ENCODE peak calls at places on chromosome 4, in ten cellular contexts. W is NB4, M is cardiac muscle cell, C is endothelial cell, U is left ventricle myocardium inferior, R is Peyer's patch, E is GM10248, N is mucosa of descending colon, T is epithelial cell of esophagus, Y is brain microvascular endothelial cell. G is an unnamed sample.

GRCh38 chr4:7487464-7487863 is 52.7 kb upstream of the PSAPL1 start:
- DNase-seq in C (no peak), E (no peak), M (no peak), W (no peak), U (no peak), T (no peak), N (no peak), R (no peak), Y (no peak), G (no peak)

GRCh38 chr4:183438458-183439113 is 5.8 kb upstream of the CDKN2AIP start:
- DNase-seq in U (no peak), Y (peak; percentile 40), M (peak; percentile 42), N (no peak), E (no peak), R (no peak), T (peak; percentile 99), W (no peak), C (no peak), G (peak; percentile 96)

GRCh38 chr4:16750882-16751642 is 147.4 kb downstream of the LDB2 start:
- DNase-seq in N (no peak), Y (no peak), U (no peak), M (peak; percentile 31), W (no peak), T (no peak), R (no peak), C (no peak), E (no peak), G (no peak)

GRCh38 chr4:103091601-103092223 is 7.9 kb downstream of the BDH2 start:
- DNase-seq in U (no peak), E (peak; percentile 30), T (peak; percentile 75), N (no peak), M (peak; percentile 74), C (peak; percentile 34), R (peak; percentile 25), W (peak; percentile 77), Y (peak; percentile 50), G (peak; percentile 67)

GRCh38 chr4:180657881-180658280 is 1585.3 kb upstream of the TENM3 start:
- DNase-seq in R (no peak), E (no peak), M (no peak), N (no peak), T (no peak), Y (no peak), C (no peak), W (no peak), U (no peak), G (no peak)

GRCh38 chr4:113407409-113407808 is 354.1 kb downstream of the CAMK2D start:
- DNase-seq in Y (no peak), U (no peak), T (no peak), E (no peak), W (no peak), C (no peak), R (no peak), N (no peak), M (no peak), G (no peak)

GRCh38 chr4:158121203-158121586 is 51.6 kb downstream of the GASK1B start:
- DNase-seq in U (no peak), W (no peak), T (peak; percentile 87), N (no peak), C (no peak), Y (peak; percentile 95), R (no peak), E (no peak), M (peak; percentile 99), G (peak; percentile 68)

GRCh38 chr4:7070729-7071511 is 3.1 kb upstream of the GRPEL1 start:
- DNase-seq in T (peak; percentile 88), Y (peak; percentile 52), R (peak; percentile 85), W (peak; percentile 87), M (peak; percentile 70), U (peak; percentile 76), C (peak; percentile 85), E (peak; percentile 81), N (peak; percentile 95), G (peak; percentile 78)

GRCh38 chr4:73053076-73053475 is 16.4 kb downstream of the COX18 start:
- DNase-seq in R (no peak), Y (peak; percentile 41), U (no peak), M (peak; percentile 10), C (no peak), T (no peak), W (no peak), E (no peak), N (no peak), G (peak; percentile 17)

GRCh38 chr4:148787285-148787684 is 345.1 kb upstream of the NR3C2 start:
- DNase-seq in M (no peak), T (no peak), E (no peak), Y (no peak), R (no peak), N (no peak), U (no peak), W (no peak), C (no peak), G (no peak)

GRCh38 chr4:94743838-94744237 is 13.9 kb upstream of the BMPR1B start:
- DNase-seq in M (no peak), C (no peak), W (no peak), U (no peak), R (no peak), Y (no peak), N (no peak), T (no peak), E (no peak), G (no peak)

GRCh38 chr4:3226467-3226866 is 22.5 kb upstream of the MSANTD1 start:
- DNase-seq in U (no peak), N (peak; percentile 51), C (no peak), M (no peak), Y (no peak), W (no peak), E (no peak), R (no peak), T (no peak), G (no peak)

GRCh38 chr4:144518181-144518895 is 127.6 kb upstream of the HHIP start:
- DNase-seq in C (no peak), T (no peak), W (no peak), U (no peak), Y (peak; percentile 54), M (peak; percentile 71), E (no peak), R (no peak), N (no peak), G (no peak)

GRCh38 chr4:27096142-27096824 is 235.6 kb downstream of the STIM2 start:
- DNase-seq in M (no peak), N (no peak), E (no peak), T (no peak), R (no peak), U (no peak), W (peak; percentile 15), C (no peak), Y (no peak), G (no peak)

GRCh38 chr4:16253127-16253960 is 27.1 kb upstream of the TAPT1 start:
- DNase-seq in W (no peak), T (peak; percentile 78), Y (peak; percentile 60), E (no peak), R (no peak), U (no peak), N (no peak), C (no peak), M (peak; percentile 79), G (peak; percentile 69)

GRCh38 chr4:2243682-2244380 is 1.9 kb upstream of the HAUS3 start:
- DNase-seq in Y (no peak), N (peak; percentile 50), R (peak; percentile 57), T (no peak), M (peak; percentile 65), U (peak; percentile 50), C (no peak), W (peak; percentile 93), E (peak; percentile 48), G (peak; percentile 17)

GRCh38 chr4:186190456-186191265 is 706 bp upstream of the CYP4V2 start:
- DNase-seq in T (peak; percentile 15), U (no peak), M (peak; percentile 22), R (peak; percentile 43), W (peak; percentile 84), E (peak; percentile 57), C (peak; percentile 26), N (peak; percentile 72), Y (no peak), G (no peak)
- TF ChIP-seq CTCF in T (no peak), U (no peak), M (peak; percentile 7), R (no peak), W (peak; percentile 2), E (peak; percentile 31), C (no peak), N (no peak), Y (peak; percentile 8), G (no peak)

GRCh38 chr4:153159016-153159415 is 45.2 kb upstream of the TRIM2 start:
- DNase-seq in C (no peak), R (no peak), N (no peak), Y (no peak), U (no peak), E (no peak), M (no peak), W (no peak), T (no peak), G (no peak)
- TF ChIP-seq CTCF in C (no peak), R (no peak), N (no peak), Y (peak; percentile 12), U (no peak), E (no peak), M (no peak), W (no peak), T (peak; percentile 6), G (no peak)

DNA sequence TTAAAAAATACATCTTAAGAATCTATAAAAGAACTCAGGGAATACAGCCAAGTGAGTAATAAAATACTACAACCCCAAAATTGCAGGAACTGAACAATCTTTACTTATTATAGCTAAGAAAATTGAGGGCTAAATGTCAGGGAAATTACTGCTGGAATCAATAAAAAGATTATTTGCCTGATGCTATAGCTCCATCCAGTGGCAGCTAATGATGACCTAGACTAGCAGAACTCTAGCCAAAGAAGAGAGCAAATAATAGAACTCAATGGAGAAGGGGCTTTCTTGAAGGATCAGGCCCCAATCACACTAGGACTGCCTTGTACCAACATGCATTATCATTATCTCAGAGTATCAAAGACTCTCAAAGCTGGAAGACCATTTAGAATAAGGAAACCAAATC is 85.0 kb upstream of the FAM241A start:
- DNase-seq in M (peak; percentile 38), T (peak; percentile 57), U (no peak), C (peak; percentile 18), N (no peak), R (no peak), Y (peak; percentile 23), W (peak; percentile 32), E (peak; percentile 26), G (peak; percentile 49)
- TF ChIP-seq CTCF in M (peak; percentile 49), T (peak; percentile 69), U (peak; percentile 24), C (peak; percentile 29), N (no peak), R (no peak), Y (peak; percentile 69), W (peak; percentile 52), E (peak; percentile 61), G (peak; percentile 49)

DNA sequence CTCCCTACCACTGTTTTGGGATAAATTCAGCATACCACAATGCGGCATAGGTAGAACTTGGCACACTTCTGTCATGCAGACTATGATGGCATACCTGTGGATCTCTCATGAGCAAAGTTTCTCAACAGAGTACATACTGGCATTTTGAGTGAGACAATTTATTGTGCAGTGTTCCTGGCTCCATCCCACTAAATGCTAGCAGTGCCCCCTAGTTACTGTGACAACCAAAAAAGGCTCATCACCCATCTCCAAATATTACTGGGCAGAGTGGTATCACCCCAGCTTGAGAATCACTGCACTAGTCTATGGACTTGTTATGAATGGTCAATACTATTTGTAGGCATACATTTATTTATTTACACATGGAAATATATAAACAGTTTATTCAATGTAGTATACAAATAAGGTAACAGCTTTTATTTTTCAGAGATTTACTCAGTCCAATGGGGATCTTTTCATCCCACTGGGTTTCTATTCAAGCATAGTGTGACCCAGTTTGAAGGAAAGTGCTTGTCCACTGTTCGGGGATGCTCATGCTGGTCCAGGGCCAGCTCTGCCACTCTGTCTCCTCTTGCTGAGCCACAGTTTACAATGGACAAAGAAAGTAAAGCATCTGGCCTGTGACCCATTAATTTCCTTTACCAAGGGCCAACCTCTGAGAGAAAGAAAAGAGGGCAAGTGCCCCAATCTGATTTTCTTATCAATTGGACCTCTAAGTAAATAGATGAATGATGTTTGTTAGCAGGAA is 81.0 kb upstream of the IL2 start:
- DNase-seq in W (no peak), N (no peak), C (no peak), M (no peak), T (no peak), R (no peak), U (no peak), E (no peak), Y (no peak), G (no peak)
- TF ChIP-seq CTCF in W (no peak), N (no peak), C (no peak), M (no peak), T (no peak), R (no peak), U (no peak), E (no peak), Y (no peak), G (no peak)